ENCODE peak calls at places on chromosomes 3 and 15, in nine cellular contexts. V is nucleus accumbens; C is GF-D8; H is fibroblast of mammary gland; X is GOT3; P is H54; K is MCF 10A; B is stimulated activated CD4-positive, alpha-beta T cell treated with anti-CD3 and anti-CD28 coated beads, Interleukin-12 subunit alpha, Interleukin-12 subunit beta, amount 100 ng/mL, for 4 hours; M is activated CD4-positive, alpha-beta T cell treated with anti-CD3 and anti-CD28 coated beads, Interleukin-2, amount 10 ng/mL, durations not matched to agents 7 days and 5 days. Z is an unnamed sample.

GRCh38 chr15:74808073-74808839 is 4.4 kb upstream of the LMAN1L start:
- DNase-seq in P (no peak), K (peak), B (no peak), X (no peak), V (no peak), H (no peak), C (no peak), M (no peak), Z (no peak)

GRCh38 chr3:168884353-168884903 is 779.1 kb downstream of the MECOM start:
- DNase-seq in K (peak), V (no peak), H (peak), P (no peak), C (no peak), M (no peak), X (no peak), B (no peak), Z (peak)

GRCh38 chr3:33007776-33008175 is 56.3 kb downstream of the CCR4 start:
- DNase-seq in X (no peak), M (peak), C (no peak), K (no peak), P (no peak), B (no peak), H (no peak), V (no peak), Z (no peak)

GRCh38 chr3:69906351-69906966 is 93.1 kb upstream of the SAMMSON start:
- DNase-seq in V (no peak), B (no peak), C (no peak), H (no peak), K (no peak), M (no peak), X (no peak), P (no peak), Z (no peak)

GRCh38 chr3:114464548-114464947 is 170.7 kb downstream of the TIGIT start:
- DNase-seq in H (no peak), K (no peak), P (no peak), C (no peak), X (no peak), B (no peak), V (no peak), M (no peak), Z (no peak)

GRCh38 chr3:15511156-15511555 is 10.3 kb downstream of the COLQ start:
- DNase-seq in M (no peak), H (no peak), X (no peak), V (no peak), K (no peak), B (no peak), C (no peak), P (no peak), Z (no peak)

GRCh38 chr15:51322622-51323296 is 15.6 kb downstream of the CYP19A1 start:
- DNase-seq in H (peak), X (no peak), C (no peak), V (no peak), K (peak), M (no peak), P (no peak), B (no peak), Z (no peak)

GRCh38 chr15:38002883-38003477 is 68.5 kb downstream of the TMCO5A start:
- DNase-seq in B (no peak), C (no peak), H (peak), M (no peak), X (no peak), K (peak), V (no peak), P (no peak), Z (no peak)

GRCh38 chr3:108227131-108227530 is 4.9 kb upstream of the IFT57 start:
- DNase-seq in X (no peak), H (no peak), C (peak), B (no peak), P (no peak), M (no peak), K (no peak), V (no peak), Z (no peak)

GRCh38 chr15:76393614-76394013 is 57.0 kb downstream of the ISL2 start:
- DNase-seq in M (no peak), C (no peak), P (no peak), B (no peak), H (peak), X (no peak), V (no peak), K (peak), Z (no peak)

GRCh38 chr3:147680820-147681488 is 271.8 kb downstream of the ZIC1 start:
- DNase-seq in X (no peak), M (no peak), P (no peak), B (no peak), K (no peak), C (no peak), H (no peak), V (no peak), Z (no peak)

GRCh38 chr3:175732053-175732452 is 872.9 kb downstream of the NAALADL2 start:
- DNase-seq in K (no peak), P (no peak), B (no peak), V (no peak), H (no peak), X (no peak), C (no peak), M (no peak), Z (no peak)

GRCh38 chr15:70314652-70315051 is 216.9 kb upstream of the TLE3 start:
- DNase-seq in H (no peak), M (no peak), B (no peak), V (no peak), C (no peak), K (no peak), P (no peak), X (no peak), Z (no peak)

GRCh38 chr15:40594429-40594836 is 384 bp downstream of the KNL1 start:
- DNase-seq in H (peak), P (peak), M (no peak), K (peak), V (no peak), C (peak), X (peak), B (no peak), Z (no peak)

GRCh38 chr3:190305406-190305805 is 16.8 kb downstream of the CLDN1 start:
- DNase-seq in B (no peak), K (peak), C (no peak), H (peak), M (no peak), P (peak), X (no peak), V (no peak), Z (no peak)

GRCh38 chr3:100877286-100877685 is 115.9 kb downstream of the ABI3BP start:
- DNase-seq in H (no peak), X (no peak), V (no peak), M (no peak), C (no peak), P (no peak), K (no peak), B (no peak), Z (no peak)

GRCh38 chr15:34620814-34621213 is 37.4 kb upstream of the GOLGA8B start:
- DNase-seq in V (no peak), C (no peak), B (no peak), H (no peak), M (no peak), X (no peak), K (no peak), P (no peak), Z (no peak)

GRCh38 chr15:69892351-69892750 is 205.4 kb downstream of the TLE3 start:
- DNase-seq in B (no peak), C (no peak), P (no peak), H (no peak), M (no peak), X (no peak), V (no peak), K (no peak), Z (no peak)

GRCh38 chr3:150055332-150055731 is 84.6 kb upstream of the PFN2 start:
- DNase-seq in C (no peak), V (no peak), B (no peak), P (no peak), X (no peak), H (no peak), M (no peak), K (no peak), Z (no peak)

GRCh38 chr3:99862208-99862607 is 44.5 kb downstream of the CMSS1 start:
- DNase-seq in V (no peak), P (no peak), X (no peak), B (no peak), K (no peak), M (no peak), H (peak), C (no peak), Z (no peak)

GRCh38 chr3:179973931-179974361 is 62.8 kb downstream of the PEX5L start:
- DNase-seq in H (no peak), V (peak), B (no peak), C (no peak), M (no peak), P (no peak), X (no peak), K (peak), Z (no peak)

GRCh38 chr3:171225698-171226097 is 199.2 kb upstream of the SLC2A2 start:
- DNase-seq in P (no peak), V (no peak), X (no peak), M (no peak), C (no peak), B (no peak), K (peak), H (peak), Z (no peak)

GRCh38 chr3:14143826-14144225 is 19.0 kb downstream of the TMEM43 start:
- DNase-seq in H (peak), P (peak), M (no peak), X (no peak), V (no peak), B (no peak), C (no peak), K (peak), Z (no peak)

Z was measured in breast epithelium.